ENCODE peak calls at places on chromosomes 13 and 19, in four cellular contexts. X, A, Q and S are unnamed samples.

GRCh38 chr13:97223711-97224461 is 1.8 kb downstream of the MBNL2 start:
- DNase-seq in X (peak; percentile 95), Q (no peak), A (peak; percentile 63), S (no peak)

GRCh38 chr19:28827382-28827781 is 385.6 kb downstream of the UQCRFS1 start:
- DNase-seq in A (no peak), X (no peak), Q (no peak), S (no peak)

GRCh38 chr19:38148337-38148736 is 75.7 kb downstream of the DPF1 start:
- DNase-seq in X (no peak), Q (no peak), A (no peak), S (no peak)

GRCh38 chr13:113854238-113855011 is 9.5 kb downstream of the GAS6 start:
- DNase-seq in A (no peak), X (peak; percentile 53), Q (no peak), S (peak; percentile 15)

GRCh38 chr19:56720281-56720680 is 48.7 kb upstream of the ZNF835 start:
- DNase-seq in A (no peak), Q (no peak), X (no peak), S (no peak)

GRCh38 chr13:50410921-50411712 is 395.9 kb downstream of the KCNRG start:
- DNase-seq in X (no peak), A (peak; percentile 88), Q (no peak), S (no peak)

GRCh38 chr13:23921451-23921888 is 24.2 kb upstream of the C1QTNF9B start:
- DNase-seq in X (peak; percentile 49), Q (peak; percentile 38), A (peak; percentile 26), S (no peak)

GRCh38 chr13:40026741-40027140 is 371.3 kb downstream of the COG6 start:
- DNase-seq in X (no peak), A (no peak), Q (no peak), S (no peak)

GRCh38 chr19:4119763-4120162 is 4.2 kb downstream of the MAP2K2 start:
- DNase-seq in A (no peak), X (no peak), Q (no peak), S (no peak)

GRCh38 chr13:31835932-31836331 is 96.6 kb downstream of the RXFP2 start:
- DNase-seq in A (peak; percentile 44), Q (no peak), X (peak; percentile 26), S (no peak)

GRCh38 chr13:77994166-77994565 is 75.5 kb upstream of the EDNRB start:
- DNase-seq in X (no peak), Q (no peak), A (no peak), S (no peak)

GRCh38 chr19:46603752-46604241 is 2.7 kb downstream of the CALM3 start:
- DNase-seq in X (no peak), A (no peak), Q (no peak), S (no peak)

GRCh38 chr13:46641274-46642081 is 88.5 kb downstream of the LRCH1 start:
- DNase-seq in X (no peak), Q (no peak), A (no peak), S (no peak)

GRCh38 chr13:74135306-74136088 is 1.3 kb upstream of the KLF12 start:
- DNase-seq in A (peak; percentile 55), Q (peak; percentile 80), X (no peak), S (peak; percentile 62)

GRCh38 chr19:17865364-17866311 is 5.9 kb downstream of the RPL18A start:
- DNase-seq in Q (no peak), A (peak; percentile 52), X (no peak), S (no peak)

GRCh38 chr19:10420444-10421239 is at the start of gene PDE4A:
- DNase-seq in X (no peak), Q (peak; percentile 74), A (no peak), S (peak; percentile 73)

GRCh38 chr13:47415048-47415447 is 518.2 kb upstream of the HTR2A start:
- DNase-seq in X (no peak), A (no peak), Q (no peak), S (no peak)

GRCh38 chr13:43572601-43573360 is 214.0 kb downstream of the ENOX1 start:
- DNase-seq in Q (no peak), X (peak; percentile 15), A (peak; percentile 43), S (no peak)

GRCh38 chr19:16325671-16326400 is 1.2 kb downstream of the KLF2 start:
- DNase-seq in X (no peak), A (no peak), Q (no peak), S (peak; percentile 61)

GRCh38 chr19:51501594-51502263 is at the start of gene SIGLEC12:
- DNase-seq in A (no peak), X (no peak), Q (no peak), S (no peak)

GRCh38 chr19:55212447-55212846 is 3.1 kb upstream of the PTPRH start:
- DNase-seq in Q (no peak), A (peak; percentile 44), X (no peak), S (peak; percentile 26)

GRCh38 chr19:29681422-29682235 is 16.4 kb downstream of the PLEKHF1 start:
- DNase-seq in Q (no peak), X (no peak), A (no peak), S (no peak)

GRCh38 chr19:2970201-2970838 is 7.0 kb upstream of the TLE6 start:
- DNase-seq in Q (no peak), A (no peak), X (no peak), S (no peak)

GRCh38 chr19:3338541-3339181 is 27.7 kb upstream of the NFIC start:
- DNase-seq in X (no peak), Q (no peak), A (no peak), S (no peak)

GRCh38 chr13:28978574-28978973 is 158.4 kb downstream of the MTUS2 start:
- DNase-seq in Q (no peak), X (no peak), A (no peak), S (no peak)

GRCh38 chr19:10718205-10719196 is 622 bp downstream of the DNM2 start:
- DNase-seq in Q (peak; percentile 66), A (peak; percentile 46), X (no peak), S (peak; percentile 53)

GRCh38 chr13:77429320-77430142 is 102.6 kb upstream of the MYCBP2 start:
- DNase-seq in A (no peak), Q (no peak), X (peak; percentile 77), S (no peak)

GRCh38 chr13:94550030-94550738 is 45.8 kb downstream of the TGDS start:
- DNase-seq in Q (no peak), A (peak; percentile 74), X (peak; percentile 24), S (no peak)

GRCh38 chr13:68927387-68928026 is 1180.1 kb upstream of the ATXN8OS start:
- DNase-seq in Q (peak; percentile 44), X (peak; percentile 32), A (peak; percentile 1), S (no peak)

GRCh38 chr13:112859817-112860190 is 109.2 kb upstream of the MCF2L start:
- DNase-seq in X (peak; percentile 29), A (peak; percentile 7), Q (no peak), S (no peak)

GRCh38 chr13:101211261-101211660 is 205.0 kb downstream of the NALCN start:
- DNase-seq in Q (no peak), X (no peak), A (peak; percentile 65), S (no peak)

GRCh38 chr13:99446242-99446641 is 55.0 kb upstream of the TM9SF2 start:
- DNase-seq in A (no peak), X (no peak), Q (no peak), S (no peak)